ENCODE peak calls at places on chromosome 2, in eight cellular contexts. B is GM12878, V is HCT116, X is K562, Y is Panc1, N is upper lobe of left lung, S is GM23338, G is HepG2. Z is an unnamed sample. For H3K4me1, the result is how much of the 10 kb centered on the place peaks cover.

GRCh38 chr2:211611061-211611518 is 927.5 kb downstream of the ERBB4 start:
- ATAC-seq in B (peak), V (no peak), X (no peak), Y (peak), N (no peak), S (peak), G (peak), Z (no peak)

GRCh38 chr2:209872675-209873074 is 101.0 kb downstream of the UNC80 start:
- ATAC-seq in B (peak), V (no peak), X (no peak), Y (no peak), N (no peak), S (peak), G (peak), Z (peak)

GRCh38 chr2:74226648-74227213 is 28.3 kb downstream of the MTHFD2 start:
- ATAC-seq in B (no peak), V (no peak), X (no peak), Y (no peak), N (no peak), S (peak), G (no peak), Z (no peak)

GRCh38 chr2:62313433-62314227 is 117.7 kb downstream of the B3GNT2 start:
- ATAC-seq in B (peak), V (no peak), X (peak), Y (no peak), N (peak), S (no peak), G (no peak), Z (no peak)

GRCh38 chr2:29777164-29777563 is 144.2 kb downstream of the ALK start:
- ATAC-seq in B (no peak), V (no peak), X (no peak), Y (no peak), N (no peak), S (no peak), G (no peak), Z (no peak)

GRCh38 chr2:160144278-160144990 is 55.6 kb downstream of the ITGB6 start:
- ATAC-seq in B (no peak), V (no peak), X (no peak), Y (no peak), N (no peak), S (no peak), G (no peak), Z (no peak)

GRCh38 chr2:143192085-143192484 is 62.9 kb downstream of the ARHGAP15 start:
- ATAC-seq in B (no peak), V (no peak), X (no peak), Y (no peak), N (peak), S (no peak), G (no peak), Z (no peak)

GRCh38 chr2:105546623-105546964 is 147.7 kb upstream of the FHL2 start:
- ATAC-seq in B (no peak), V (no peak), X (no peak), Y (no peak), N (no peak), S (no peak), G (no peak), Z (no peak)

GRCh38 chr2:207792244-207792785 is 22.6 kb upstream of the FZD5 start:
- ATAC-seq in B (peak), V (peak), X (peak), Y (peak), N (peak), S (peak), G (peak), Z (peak)

GRCh38 chr2:235740821-235741220 is 247.0 kb downstream of the AGAP1 start:
- ATAC-seq in B (no peak), V (peak), X (peak), Y (peak), N (no peak), S (peak), G (peak), Z (no peak)

GRCh38 chr2:160315337-160315736 is 115.3 kb upstream of the ITGB6 start:
- ATAC-seq in B (no peak), V (no peak), X (no peak), Y (no peak), N (no peak), S (peak), G (no peak), Z (no peak)

GRCh38 chr2:190576565-190576964 is 42.0 kb upstream of the NEMP2 start:
- ATAC-seq in B (no peak), V (no peak), X (no peak), Y (no peak), N (no peak), S (no peak), G (no peak), Z (no peak)

GRCh38 chr2:190574169-190574568 is 39.6 kb upstream of the NEMP2 start:
- ATAC-seq in B (no peak), V (no peak), X (no peak), Y (no peak), N (no peak), S (no peak), G (no peak), Z (no peak)

GRCh38 chr2:190578158-190579057 is 43.9 kb upstream of the NEMP2 start:
- ATAC-seq in B (no peak), V (peak), X (peak), Y (peak), N (peak), S (no peak), G (peak), Z (peak)

GRCh38 chr2:190572251-190572650 is 37.7 kb upstream of the NEMP2 start:
- ATAC-seq in B (no peak), V (no peak), X (no peak), Y (no peak), N (no peak), S (no peak), G (no peak), Z (no peak)

DNA sequence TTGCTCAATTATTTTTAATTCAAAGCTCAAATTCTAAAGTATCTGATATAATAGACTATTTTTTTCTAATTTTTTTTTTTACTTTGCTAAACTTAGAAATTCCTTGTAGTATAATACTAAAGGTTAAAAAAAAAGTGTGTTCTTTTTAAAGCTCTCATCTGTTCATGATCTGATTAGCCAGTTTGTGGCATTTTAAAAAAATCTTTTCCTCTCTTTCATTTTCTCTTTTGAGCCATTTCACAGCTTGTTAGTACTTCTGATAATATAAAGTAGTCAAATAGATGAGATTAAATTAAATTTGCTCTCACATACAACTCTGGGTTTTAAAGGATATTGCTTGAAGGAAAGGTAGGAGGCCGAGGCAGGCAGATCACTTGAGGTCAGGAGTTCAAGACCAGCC is 40.7 kb upstream of the NEMP2 start:
- ATAC-seq in B (no peak), V (no peak), X (no peak), Y (no peak), N (no peak), S (no peak), G (no peak), Z (no peak)
- H3K4me1 ChIP-seq in B (under half), V (under half), X (under half), Y (under half), N (under half), S (under half), G (under half), Z (under half)

GRCh38 chr2:43144265-43144664 is 82.1 kb downstream of the ZFP36L2 start:
- ATAC-seq in B (no peak), V (no peak), X (no peak), Y (no peak), N (no peak), S (no peak), G (no peak), Z (no peak)

GRCh38 chr2:43146083-43146482 is 80.3 kb downstream of the ZFP36L2 start:
- ATAC-seq in B (no peak), V (no peak), X (no peak), Y (no peak), N (no peak), S (peak), G (no peak), Z (no peak)

GRCh38 chr2:43139996-43140621 is 86.3 kb downstream of the ZFP36L2 start:
- ATAC-seq in B (peak), V (no peak), X (no peak), Y (no peak), N (peak), S (peak), G (no peak), Z (no peak)

GRCh38 chr2:43143756-43144155 is 82.7 kb downstream of the ZFP36L2 start:
- ATAC-seq in B (no peak), V (no peak), X (no peak), Y (no peak), N (no peak), S (no peak), G (no peak), Z (no peak)

DNA sequence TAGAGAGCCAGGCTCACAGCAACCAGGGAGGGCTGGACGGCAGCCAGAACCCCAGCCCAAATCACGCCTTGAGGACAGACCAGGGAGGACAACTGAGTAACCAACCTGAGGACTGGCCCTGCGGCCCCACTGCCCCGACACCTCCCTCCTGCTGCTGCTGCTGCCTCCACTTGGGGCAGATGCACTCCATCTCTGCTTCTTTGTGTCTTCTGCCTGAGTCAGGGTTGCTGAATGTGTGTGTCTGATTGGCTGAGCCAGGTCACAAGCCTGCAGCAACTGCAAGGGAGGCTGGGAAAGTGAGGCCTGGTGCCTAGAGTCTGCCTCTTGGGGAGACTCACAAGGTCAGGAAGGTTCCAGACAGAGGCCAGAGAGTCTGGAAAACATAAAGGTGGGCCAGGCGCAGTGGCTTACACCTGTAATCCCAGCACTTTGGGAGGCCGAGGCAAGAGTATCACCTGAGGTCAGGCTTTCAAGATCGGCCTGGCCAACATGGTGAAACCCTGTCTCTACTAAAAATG is 83.4 kb downstream of the ZFP36L2 start:
- ATAC-seq in B (peak), V (peak), X (peak), Y (peak), N (no peak), S (peak), G (peak), Z (no peak)
- TF ChIP-seq POLR2AphosphoS5 in B (no peak), V (no peak), X (no peak), Y (no peak), N (no peak), S (no peak), G (no peak), Z (no peak)

GRCh38 chr2:28613616-28614501 is 118.0 kb downstream of the PLB1 start:
- ATAC-seq in B (no peak), V (no peak), X (no peak), Y (no peak), N (no peak), S (no peak), G (no peak), Z (peak)

GRCh38 chr2:28618221-28619141 is 122.6 kb downstream of the PLB1 start:
- ATAC-seq in B (no peak), V (no peak), X (no peak), Y (no peak), N (no peak), S (peak), G (peak), Z (no peak)

GRCh38 chr2:28617502-28618184 is 121.8 kb downstream of the PLB1 start:
- ATAC-seq in B (no peak), V (no peak), X (no peak), Y (no peak), N (no peak), S (no peak), G (no peak), Z (no peak)

GRCh38 chr2:28615691-28616090 is 119.8 kb downstream of the PLB1 start:
- ATAC-seq in B (no peak), V (no peak), X (no peak), Y (no peak), N (peak), S (no peak), G (no peak), Z (no peak)

GRCh38 chr2:28616618-28617017 is 120.8 kb downstream of the PLB1 start:
- ATAC-seq in B (no peak), V (no peak), X (no peak), Y (no peak), N (no peak), S (no peak), G (no peak), Z (no peak)
- H3K4me1 ChIP-seq in B (under half), V (under half), X (under half), Y (under half), N (under half), S (under half), G (half or more), Z (half or more)

DNA sequence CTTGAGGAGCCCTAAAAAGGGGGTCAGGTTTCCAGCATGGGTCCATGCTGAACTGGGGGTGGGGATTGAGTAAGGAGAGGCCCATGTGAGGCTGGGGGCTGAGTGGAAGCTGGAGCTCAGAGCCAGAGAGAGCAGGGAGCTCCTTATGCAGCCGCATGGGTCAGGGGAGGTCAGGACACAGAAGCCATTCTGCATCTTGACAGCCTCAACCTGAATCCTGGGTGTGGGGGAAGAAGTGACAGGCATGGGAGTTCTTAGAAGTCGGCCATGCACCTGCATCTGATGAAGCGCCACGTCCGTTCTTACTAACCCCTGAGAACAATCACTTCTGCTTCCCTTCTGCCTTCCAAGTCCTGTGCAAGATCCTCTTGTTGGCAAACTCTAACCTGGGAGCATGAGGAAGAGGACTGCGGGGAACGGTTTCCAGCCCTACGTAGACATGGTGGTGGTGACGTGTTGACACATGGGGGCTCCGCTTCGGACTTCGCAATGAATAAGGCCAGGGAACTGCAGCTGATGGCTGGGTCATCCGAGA is 22.3 kb downstream of the GNLY start:
- ATAC-seq in B (no peak), V (no peak), X (no peak), Y (no peak), N (no peak), S (no peak), G (no peak), Z (no peak)
- TF ChIP-seq POLR2AphosphoS5 in B (no peak), V (no peak), X (no peak), Y (no peak), N (no peak), S (no peak), G (no peak), Z (no peak)

GRCh38 chr2:174339571-174339966 is 4.8 kb downstream of the SP9 start:
- ATAC-seq in B (no peak), V (no peak), X (no peak), Y (no peak), N (no peak), S (no peak), G (no peak), Z (no peak)
- H3K4me1 ChIP-seq in B (under half), V (under half), X (under half), Y (under half), N (half or more), S (under half), G (half or more), Z (half or more)

DNA sequence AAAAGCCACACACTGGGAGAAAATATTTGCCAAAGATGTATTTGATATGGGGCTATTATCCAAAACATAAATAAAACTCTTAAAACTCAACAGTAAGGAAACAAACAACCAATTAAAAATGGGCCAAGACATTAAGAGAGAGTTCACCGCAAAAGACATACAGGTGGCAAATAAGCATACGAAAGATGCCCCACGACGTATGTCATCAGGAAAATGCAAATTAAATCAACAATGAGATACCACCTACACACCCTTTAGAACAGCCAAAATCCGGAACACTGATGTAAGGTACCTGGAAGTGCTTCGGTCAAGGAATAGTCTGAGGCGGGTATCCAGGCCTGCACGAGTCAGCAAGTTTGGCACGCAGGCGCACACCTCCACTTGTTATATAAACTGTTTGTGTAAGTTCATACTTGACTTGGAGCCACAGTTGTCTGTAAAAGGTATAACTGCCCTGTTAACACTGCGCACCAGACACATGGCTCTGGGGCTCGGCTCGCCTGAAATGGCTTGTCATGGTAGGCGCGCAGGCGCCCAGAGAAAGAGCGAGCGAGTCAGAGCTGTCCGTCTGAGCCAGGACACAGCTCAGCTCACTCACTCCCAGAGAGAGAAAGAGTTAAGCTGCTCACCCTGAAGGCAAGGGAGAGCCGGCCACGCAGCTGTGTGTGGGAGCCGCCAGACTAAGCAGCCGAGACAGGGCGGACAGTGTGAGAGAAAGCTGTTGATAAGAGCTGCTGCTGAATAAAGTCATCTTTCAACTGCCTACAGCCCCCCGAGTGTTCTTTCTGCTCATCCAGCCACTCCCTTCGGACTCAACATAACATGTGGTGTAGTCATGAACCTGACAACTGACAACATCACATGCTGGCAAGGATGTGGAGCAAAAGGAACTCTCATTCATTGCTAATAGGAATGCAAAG is 87.3 kb downstream of the HNRNPLL start:
- ATAC-seq in B (no peak), V (peak), X (peak), Y (peak), N (peak), S (peak), G (peak), Z (peak)
- TF ChIP-seq POLR2AphosphoS5 in B (no peak), V (no peak), X (peak), Y (no peak), N (no peak), S (no peak), G (no peak), Z (peak)